ENCODE peak calls at places on chromosomes 5 and 9, in seven cellular contexts. One of them, this sample, is unnamed.

GRCh38 chr9:12643686-12644085 is 49.5 kb upstream of the TYRP1 start:
- DNase-seq in right cardiac atrium: no peak
- DNase-seq in substantia nigra: no peak
- DNase-seq in transverse colon: no peak
- DNase-seq in tibial artery: no peak
- DNase-seq in Panc1: no peak
- DNase-seq in esophagus squamous epithelium: no peak
- DNase-seq in this sample: no peak

GRCh38 chr5:80246995-80247729 is 8.7 kb downstream of the SERINC5 start:
- DNase-seq in right cardiac atrium: no peak
- DNase-seq in transverse colon: peak
- DNase-seq in substantia nigra: peak
- DNase-seq in esophagus squamous epithelium: no peak
- DNase-seq in tibial artery: peak
- DNase-seq in Panc1: peak
- DNase-seq in this sample: peak

GRCh38 chr5:132227485-132228240 is at the start of gene P4HA2:
- DNase-seq in transverse colon: peak
- DNase-seq in substantia nigra: peak
- DNase-seq in right cardiac atrium: peak
- DNase-seq in tibial artery: peak
- DNase-seq in esophagus squamous epithelium: no peak
- DNase-seq in Panc1: peak
- DNase-seq in this sample: peak

GRCh38 chr9:89519393-89519805 is 21.5 kb upstream of the SEMA4D start:
- DNase-seq in tibial artery: no peak
- DNase-seq in right cardiac atrium: no peak
- DNase-seq in transverse colon: no peak
- DNase-seq in esophagus squamous epithelium: no peak
- DNase-seq in Panc1: no peak
- DNase-seq in substantia nigra: no peak
- DNase-seq in this sample: peak

GRCh38 chr9:108586451-108586850 is 269.3 kb downstream of the ACTL7B start:
- DNase-seq in esophagus squamous epithelium: no peak
- DNase-seq in transverse colon: no peak
- DNase-seq in tibial artery: no peak
- DNase-seq in substantia nigra: no peak
- DNase-seq in Panc1: no peak
- DNase-seq in right cardiac atrium: no peak
- DNase-seq in this sample: no peak

GRCh38 chr9:106970219-106970975 is 107.4 kb downstream of the ZNF462 start:
- DNase-seq in tibial artery: no peak
- DNase-seq in right cardiac atrium: no peak
- DNase-seq in Panc1: no peak
- DNase-seq in transverse colon: no peak
- DNase-seq in esophagus squamous epithelium: no peak
- DNase-seq in substantia nigra: no peak
- DNase-seq in this sample: no peak

GRCh38 chr5:62780888-62781287 is 202.3 kb downstream of the LRRC70 start:
- DNase-seq in esophagus squamous epithelium: no peak
- DNase-seq in tibial artery: no peak
- DNase-seq in Panc1: no peak
- DNase-seq in substantia nigra: no peak
- DNase-seq in transverse colon: no peak
- DNase-seq in right cardiac atrium: no peak
- DNase-seq in this sample: no peak

GRCh38 chr5:74517700-74518099 is 122.8 kb downstream of the ENC1 start:
- DNase-seq in transverse colon: no peak
- DNase-seq in right cardiac atrium: no peak
- DNase-seq in Panc1: no peak
- DNase-seq in esophagus squamous epithelium: no peak
- DNase-seq in substantia nigra: no peak
- DNase-seq in tibial artery: no peak
- DNase-seq in this sample: no peak

GRCh38 chr9:6759114-6759977 is 1.6 kb downstream of the KDM4C start:
- DNase-seq in tibial artery: no peak
- DNase-seq in transverse colon: peak
- DNase-seq in right cardiac atrium: no peak
- DNase-seq in Panc1: no peak
- DNase-seq in esophagus squamous epithelium: no peak
- DNase-seq in substantia nigra: no peak
- DNase-seq in this sample: no peak

GRCh38 chr9:100216178-100216787 is 117.2 kb downstream of the INVS start:
- DNase-seq in tibial artery: no peak
- DNase-seq in transverse colon: peak
- DNase-seq in esophagus squamous epithelium: no peak
- DNase-seq in right cardiac atrium: no peak
- DNase-seq in Panc1: peak
- DNase-seq in substantia nigra: peak
- DNase-seq in this sample: peak

GRCh38 chr5:68068204-68068603 is 147.4 kb upstream of the PIK3R1 start:
- DNase-seq in Panc1: no peak
- DNase-seq in tibial artery: no peak
- DNase-seq in substantia nigra: no peak
- DNase-seq in transverse colon: no peak
- DNase-seq in esophagus squamous epithelium: no peak
- DNase-seq in right cardiac atrium: no peak
- DNase-seq in this sample: no peak

GRCh38 chr9:111704503-111704902 is 43.1 kb downstream of the GNG10 start:
- DNase-seq in tibial artery: no peak
- DNase-seq in transverse colon: no peak
- DNase-seq in substantia nigra: no peak
- DNase-seq in esophagus squamous epithelium: no peak
- DNase-seq in right cardiac atrium: no peak
- DNase-seq in Panc1: no peak
- DNase-seq in this sample: no peak

GRCh38 chr9:573551-574410 is 267.7 kb upstream of the DMRT1 start:
- DNase-seq in substantia nigra: no peak
- DNase-seq in right cardiac atrium: no peak
- DNase-seq in Panc1: no peak
- DNase-seq in tibial artery: no peak
- DNase-seq in transverse colon: no peak
- DNase-seq in esophagus squamous epithelium: no peak
- DNase-seq in this sample: no peak

GRCh38 chr5:96957125-96958041 is 21.5 kb downstream of the LNPEP start:
- DNase-seq in transverse colon: no peak
- DNase-seq in substantia nigra: no peak
- DNase-seq in Panc1: no peak
- DNase-seq in right cardiac atrium: no peak
- DNase-seq in esophagus squamous epithelium: no peak
- DNase-seq in tibial artery: no peak
- DNase-seq in this sample: no peak

GRCh38 chr5:73857446-73857845 is 231.4 kb downstream of the ARHGEF28 start:
- DNase-seq in transverse colon: no peak
- DNase-seq in right cardiac atrium: no peak
- DNase-seq in esophagus squamous epithelium: no peak
- DNase-seq in Panc1: no peak
- DNase-seq in tibial artery: no peak
- DNase-seq in substantia nigra: no peak
- DNase-seq in this sample: no peak

GRCh38 chr9:5510991-5511390 is 660 bp downstream of the PDCD1LG2 start:
- DNase-seq in substantia nigra: no peak
- DNase-seq in tibial artery: no peak
- DNase-seq in right cardiac atrium: no peak
- DNase-seq in esophagus squamous epithelium: no peak
- DNase-seq in transverse colon: no peak
- DNase-seq in Panc1: no peak
- DNase-seq in this sample: no peak

GRCh38 chr5:1349246-1349645 is 4.3 kb upstream of the CLPTM1L start:
- DNase-seq in substantia nigra: no peak
- DNase-seq in transverse colon: no peak
- DNase-seq in right cardiac atrium: no peak
- DNase-seq in Panc1: no peak
- DNase-seq in esophagus squamous epithelium: no peak
- DNase-seq in tibial artery: no peak
- DNase-seq in this sample: no peak

GRCh38 chr5:61342066-61342465 is 10.0 kb downstream of the ZSWIM6 start:
- DNase-seq in transverse colon: no peak
- DNase-seq in right cardiac atrium: no peak
- DNase-seq in substantia nigra: no peak
- DNase-seq in Panc1: no peak
- DNase-seq in tibial artery: no peak
- DNase-seq in esophagus squamous epithelium: no peak
- DNase-seq in this sample: no peak

GRCh38 chr5:123111502-123111901 is 22.5 kb downstream of the PRDM6 start:
- DNase-seq in substantia nigra: no peak
- DNase-seq in right cardiac atrium: no peak
- DNase-seq in transverse colon: no peak
- DNase-seq in Panc1: no peak
- DNase-seq in tibial artery: no peak
- DNase-seq in esophagus squamous epithelium: no peak
- DNase-seq in this sample: no peak

GRCh38 chr9:134835455-134835854 is 45.2 kb upstream of the FCN2 start:
- DNase-seq in transverse colon: no peak
- DNase-seq in esophagus squamous epithelium: no peak
- DNase-seq in tibial artery: peak
- DNase-seq in substantia nigra: no peak
- DNase-seq in right cardiac atrium: peak
- DNase-seq in Panc1: no peak
- DNase-seq in this sample: peak

GRCh38 chr9:34659592-34660253 is 2.7 kb downstream of the CCL27 start:
- DNase-seq in tibial artery: no peak
- DNase-seq in esophagus squamous epithelium: no peak
- DNase-seq in transverse colon: peak
- DNase-seq in Panc1: no peak
- DNase-seq in right cardiac atrium: no peak
- DNase-seq in substantia nigra: no peak
- DNase-seq in this sample: no peak

GRCh38 chr9:98218562-98219363 is 26.3 kb upstream of the CORO2A start:
- DNase-seq in Panc1: no peak
- DNase-seq in tibial artery: no peak
- DNase-seq in transverse colon: no peak
- DNase-seq in esophagus squamous epithelium: no peak
- DNase-seq in substantia nigra: no peak
- DNase-seq in right cardiac atrium: no peak
- DNase-seq in this sample: no peak

GRCh38 chr5:77224672-77225355 is 14.3 kb downstream of the PDE8B start:
- DNase-seq in Panc1: no peak
- DNase-seq in transverse colon: no peak
- DNase-seq in esophagus squamous epithelium: no peak
- DNase-seq in substantia nigra: no peak
- DNase-seq in tibial artery: no peak
- DNase-seq in right cardiac atrium: no peak
- DNase-seq in this sample: no peak

GRCh38 chr5:143401253-143401845 is 2.1 kb downstream of the NR3C1 start:
- DNase-seq in substantia nigra: no peak
- DNase-seq in tibial artery: no peak
- DNase-seq in Panc1: no peak
- DNase-seq in right cardiac atrium: no peak
- DNase-seq in esophagus squamous epithelium: no peak
- DNase-seq in transverse colon: no peak
- DNase-seq in this sample: no peak
- H3K27ac ChIP-seq in substantia nigra: peak
- H3K27ac ChIP-seq in tibial artery: peak
- H3K27ac ChIP-seq in Panc1: peak
- H3K27ac ChIP-seq in right cardiac atrium: no peak
- H3K27ac ChIP-seq in esophagus squamous epithelium: peak
- H3K27ac ChIP-seq in transverse colon: peak
- H3K27ac ChIP-seq in this sample: peak

DNA sequence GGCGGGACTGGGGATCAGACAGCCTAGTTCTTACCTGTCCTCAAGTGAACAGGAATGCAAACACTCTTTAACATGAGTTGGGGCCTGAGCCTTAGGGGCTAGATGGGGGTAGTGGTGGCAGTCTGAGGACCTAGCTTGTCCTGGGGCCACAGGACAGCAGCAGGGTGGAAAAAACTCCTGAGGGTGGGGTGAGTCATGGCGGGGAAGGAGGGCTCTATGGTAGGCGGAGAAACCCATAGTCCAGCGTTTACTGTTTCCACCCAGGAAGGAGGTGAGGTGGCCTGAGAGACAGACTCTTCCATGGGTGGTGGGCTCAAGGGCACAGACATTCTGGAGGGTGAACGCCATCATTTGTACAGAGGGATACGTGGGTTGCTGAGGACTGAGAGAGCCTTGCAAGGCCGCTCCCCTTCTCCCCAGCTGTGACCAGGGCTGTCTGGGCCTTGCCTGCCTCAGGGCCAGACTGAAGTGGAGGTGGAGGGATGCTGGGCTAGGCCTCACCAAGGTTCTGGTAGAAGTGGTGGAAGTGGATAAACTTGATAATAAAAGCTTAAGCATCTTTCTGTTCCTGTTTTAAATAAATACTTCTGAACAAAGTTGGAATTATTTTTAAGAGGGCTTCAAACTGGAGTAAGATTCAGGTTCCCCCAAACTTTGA is 1.1 kb upstream of the TSPAN17 start:
- DNase-seq in esophagus squamous epithelium: no peak
- DNase-seq in tibial artery: no peak
- DNase-seq in substantia nigra: no peak
- DNase-seq in Panc1: no peak
- DNase-seq in right cardiac atrium: no peak
- DNase-seq in transverse colon: no peak
- DNase-seq in this sample: no peak
- H3K27ac ChIP-seq in esophagus squamous epithelium: peak
- H3K27ac ChIP-seq in tibial artery: peak
- H3K27ac ChIP-seq in substantia nigra: peak
- H3K27ac ChIP-seq in Panc1: peak
- H3K27ac ChIP-seq in right cardiac atrium: no peak
- H3K27ac ChIP-seq in transverse colon: peak
- H3K27ac ChIP-seq in this sample: peak

GRCh38 chr9:136902259-136902821 is 16.0 kb downstream of the TRAF2 start:
- DNase-seq in Panc1: no peak
- DNase-seq in transverse colon: peak
- DNase-seq in tibial artery: peak
- DNase-seq in right cardiac atrium: peak
- DNase-seq in substantia nigra: no peak
- DNase-seq in esophagus squamous epithelium: peak
- DNase-seq in this sample: peak
- H3K27ac ChIP-seq in Panc1: peak
- H3K27ac ChIP-seq in transverse colon: peak
- H3K27ac ChIP-seq in tibial artery: peak
- H3K27ac ChIP-seq in right cardiac atrium: peak
- H3K27ac ChIP-seq in substantia nigra: no peak
- H3K27ac ChIP-seq in esophagus squamous epithelium: peak
- H3K27ac ChIP-seq in this sample: peak

GRCh38 chr9:136089697-136090045 is 5.4 kb downstream of the NACC2 start:
- DNase-seq in esophagus squamous epithelium: no peak
- DNase-seq in Panc1: no peak
- DNase-seq in tibial artery: no peak
- DNase-seq in substantia nigra: no peak
- DNase-seq in right cardiac atrium: no peak
- DNase-seq in transverse colon: no peak
- DNase-seq in this sample: no peak

GRCh38 chr9:136090768-136091581 is 4.1 kb downstream of the NACC2 start:
- DNase-seq in Panc1: no peak
- DNase-seq in substantia nigra: no peak
- DNase-seq in transverse colon: peak
- DNase-seq in tibial artery: peak
- DNase-seq in right cardiac atrium: peak
- DNase-seq in esophagus squamous epithelium: no peak
- DNase-seq in this sample: peak

GRCh38 chr9:136091582-136092352 is 3.3 kb downstream of the NACC2 start:
- DNase-seq in esophagus squamous epithelium: no peak
- DNase-seq in Panc1: no peak
- DNase-seq in right cardiac atrium: peak
- DNase-seq in substantia nigra: no peak
- DNase-seq in tibial artery: no peak
- DNase-seq in transverse colon: no peak
- DNase-seq in this sample: peak

GRCh38 chr9:136088939-136089696 is 6.0 kb downstream of the NACC2 start:
- DNase-seq in transverse colon: no peak
- DNase-seq in esophagus squamous epithelium: no peak
- DNase-seq in substantia nigra: no peak
- DNase-seq in Panc1: no peak
- DNase-seq in tibial artery: no peak
- DNase-seq in right cardiac atrium: peak
- DNase-seq in this sample: peak

GRCh38 chr9:136090060-136090735 is 4.9 kb downstream of the NACC2 start:
- DNase-seq in esophagus squamous epithelium: no peak
- DNase-seq in tibial artery: no peak
- DNase-seq in right cardiac atrium: peak
- DNase-seq in substantia nigra: no peak
- DNase-seq in transverse colon: no peak
- DNase-seq in Panc1: no peak
- DNase-seq in this sample: peak
- H3K27ac ChIP-seq in esophagus squamous epithelium: peak
- H3K27ac ChIP-seq in tibial artery: peak
- H3K27ac ChIP-seq in right cardiac atrium: peak
- H3K27ac ChIP-seq in substantia nigra: no peak
- H3K27ac ChIP-seq in transverse colon: peak
- H3K27ac ChIP-seq in Panc1: peak
- H3K27ac ChIP-seq in this sample: peak

This sample was measured in psoas muscle.